ENCODE peak calls at places on chromosomes 7 and 10, in nine cellular contexts. One of them, this sample, is unnamed.

GRCh38 chr7:816751-817671 is 15.3 kb upstream of the SUN1 start:
- DNase-seq in amniotic stem cell: no peak
- DNase-seq in stimulated activated CD8-positive, alpha-beta memory T cell treated with anti-CD3 and anti-CD28 coated beads, Interleukin-7, amount 100 ng/mL, for 1 hour: no peak
- DNase-seq in OCI-LY7: peak
- DNase-seq in C1 segment of cervical spinal cord: peak
- DNase-seq in coronary artery: no peak
- DNase-seq in HEK293T: peak
- DNase-seq in lower lobe of right lung: peak
- DNase-seq in dermis blood vessel endothelial cell: peak
- DNase-seq in this sample: no peak

GRCh38 chr7:151690597-151690996 is 170.9 kb upstream of the RHEB start:
- DNase-seq in amniotic stem cell: no peak
- DNase-seq in stimulated activated CD8-positive, alpha-beta memory T cell treated with anti-CD3 and anti-CD28 coated beads, Interleukin-7, amount 100 ng/mL, for 1 hour: no peak
- DNase-seq in OCI-LY7: no peak
- DNase-seq in C1 segment of cervical spinal cord: no peak
- DNase-seq in coronary artery: no peak
- DNase-seq in HEK293T: no peak
- DNase-seq in lower lobe of right lung: no peak
- DNase-seq in dermis blood vessel endothelial cell: peak
- DNase-seq in this sample: no peak

GRCh38 chr7:146764458-146764857 is 647.9 kb downstream of the CNTNAP2 start:
- DNase-seq in amniotic stem cell: no peak
- DNase-seq in stimulated activated CD8-positive, alpha-beta memory T cell treated with anti-CD3 and anti-CD28 coated beads, Interleukin-7, amount 100 ng/mL, for 1 hour: no peak
- DNase-seq in OCI-LY7: no peak
- DNase-seq in C1 segment of cervical spinal cord: no peak
- DNase-seq in coronary artery: no peak
- DNase-seq in HEK293T: no peak
- DNase-seq in lower lobe of right lung: no peak
- DNase-seq in dermis blood vessel endothelial cell: no peak
- DNase-seq in this sample: no peak

GRCh38 chr10:96998329-96998888 is 166.3 kb downstream of the LCOR start:
- DNase-seq in amniotic stem cell: no peak
- DNase-seq in stimulated activated CD8-positive, alpha-beta memory T cell treated with anti-CD3 and anti-CD28 coated beads, Interleukin-7, amount 100 ng/mL, for 1 hour: no peak
- DNase-seq in OCI-LY7: no peak
- DNase-seq in C1 segment of cervical spinal cord: no peak
- DNase-seq in coronary artery: no peak
- DNase-seq in HEK293T: no peak
- DNase-seq in lower lobe of right lung: no peak
- DNase-seq in dermis blood vessel endothelial cell: peak
- DNase-seq in this sample: no peak

GRCh38 chr7:74138945-74139843 is 35.0 kb upstream of the EIF4H start:
- DNase-seq in amniotic stem cell: no peak
- DNase-seq in stimulated activated CD8-positive, alpha-beta memory T cell treated with anti-CD3 and anti-CD28 coated beads, Interleukin-7, amount 100 ng/mL, for 1 hour: no peak
- DNase-seq in OCI-LY7: no peak
- DNase-seq in C1 segment of cervical spinal cord: no peak
- DNase-seq in coronary artery: no peak
- DNase-seq in HEK293T: no peak
- DNase-seq in lower lobe of right lung: no peak
- DNase-seq in dermis blood vessel endothelial cell: no peak
- DNase-seq in this sample: no peak

GRCh38 chr10:97053285-97053684 is 132.5 kb downstream of the SLIT1 start:
- DNase-seq in amniotic stem cell: no peak
- DNase-seq in stimulated activated CD8-positive, alpha-beta memory T cell treated with anti-CD3 and anti-CD28 coated beads, Interleukin-7, amount 100 ng/mL, for 1 hour: no peak
- DNase-seq in OCI-LY7: no peak
- DNase-seq in C1 segment of cervical spinal cord: no peak
- DNase-seq in coronary artery: no peak
- DNase-seq in HEK293T: no peak
- DNase-seq in lower lobe of right lung: no peak
- DNase-seq in dermis blood vessel endothelial cell: no peak
- DNase-seq in this sample: no peak

GRCh38 chr10:110076559-110077318 is 69.0 kb downstream of the ADD3 start:
- DNase-seq in amniotic stem cell: peak
- DNase-seq in stimulated activated CD8-positive, alpha-beta memory T cell treated with anti-CD3 and anti-CD28 coated beads, Interleukin-7, amount 100 ng/mL, for 1 hour: no peak
- DNase-seq in OCI-LY7: peak
- DNase-seq in C1 segment of cervical spinal cord: no peak
- DNase-seq in coronary artery: no peak
- DNase-seq in HEK293T: no peak
- DNase-seq in lower lobe of right lung: no peak
- DNase-seq in dermis blood vessel endothelial cell: peak
- DNase-seq in this sample: peak

GRCh38 chr10:60594476-60595051 is 183.7 kb upstream of the CDK1 start:
- DNase-seq in amniotic stem cell: no peak
- DNase-seq in stimulated activated CD8-positive, alpha-beta memory T cell treated with anti-CD3 and anti-CD28 coated beads, Interleukin-7, amount 100 ng/mL, for 1 hour: no peak
- DNase-seq in OCI-LY7: no peak
- DNase-seq in C1 segment of cervical spinal cord: no peak
- DNase-seq in coronary artery: no peak
- DNase-seq in HEK293T: peak
- DNase-seq in lower lobe of right lung: no peak
- DNase-seq in dermis blood vessel endothelial cell: no peak
- DNase-seq in this sample: peak

GRCh38 chr10:117720931-117721826 is 178.6 kb downstream of the EMX2 start:
- DNase-seq in amniotic stem cell: no peak
- DNase-seq in stimulated activated CD8-positive, alpha-beta memory T cell treated with anti-CD3 and anti-CD28 coated beads, Interleukin-7, amount 100 ng/mL, for 1 hour: no peak
- DNase-seq in OCI-LY7: no peak
- DNase-seq in C1 segment of cervical spinal cord: no peak
- DNase-seq in coronary artery: no peak
- DNase-seq in HEK293T: no peak
- DNase-seq in lower lobe of right lung: no peak
- DNase-seq in dermis blood vessel endothelial cell: no peak
- DNase-seq in this sample: no peak

GRCh38 chr10:22252801-22253577 is 35.2 kb upstream of the EBLN1 start:
- DNase-seq in amniotic stem cell: no peak
- DNase-seq in stimulated activated CD8-positive, alpha-beta memory T cell treated with anti-CD3 and anti-CD28 coated beads, Interleukin-7, amount 100 ng/mL, for 1 hour: no peak
- DNase-seq in OCI-LY7: no peak
- DNase-seq in C1 segment of cervical spinal cord: peak
- DNase-seq in coronary artery: peak
- DNase-seq in HEK293T: no peak
- DNase-seq in lower lobe of right lung: peak
- DNase-seq in dermis blood vessel endothelial cell: peak
- DNase-seq in this sample: peak

GRCh38 chr10:34504534-34504933 is 310.6 kb downstream of the PARD3 start:
- DNase-seq in amniotic stem cell: peak
- DNase-seq in stimulated activated CD8-positive, alpha-beta memory T cell treated with anti-CD3 and anti-CD28 coated beads, Interleukin-7, amount 100 ng/mL, for 1 hour: no peak
- DNase-seq in OCI-LY7: no peak
- DNase-seq in C1 segment of cervical spinal cord: no peak
- DNase-seq in coronary artery: no peak
- DNase-seq in HEK293T: no peak
- DNase-seq in lower lobe of right lung: no peak
- DNase-seq in dermis blood vessel endothelial cell: peak
- DNase-seq in this sample: peak

GRCh38 chr10:64219271-64220025 is 698.2 kb downstream of the REEP3 start:
- DNase-seq in amniotic stem cell: no peak
- DNase-seq in stimulated activated CD8-positive, alpha-beta memory T cell treated with anti-CD3 and anti-CD28 coated beads, Interleukin-7, amount 100 ng/mL, for 1 hour: no peak
- DNase-seq in OCI-LY7: no peak
- DNase-seq in C1 segment of cervical spinal cord: no peak
- DNase-seq in coronary artery: no peak
- DNase-seq in HEK293T: no peak
- DNase-seq in lower lobe of right lung: no peak
- DNase-seq in dermis blood vessel endothelial cell: no peak
- DNase-seq in this sample: no peak

GRCh38 chr10:49397036-49397999 is 1.4 kb upstream of the DRGX start:
- DNase-seq in amniotic stem cell: no peak
- DNase-seq in stimulated activated CD8-positive, alpha-beta memory T cell treated with anti-CD3 and anti-CD28 coated beads, Interleukin-7, amount 100 ng/mL, for 1 hour: no peak
- DNase-seq in OCI-LY7: no peak
- DNase-seq in C1 segment of cervical spinal cord: no peak
- DNase-seq in coronary artery: peak
- DNase-seq in HEK293T: no peak
- DNase-seq in lower lobe of right lung: no peak
- DNase-seq in dermis blood vessel endothelial cell: no peak
- DNase-seq in this sample: no peak

GRCh38 chr10:1171586-1171985 is 115.4 kb downstream of the WDR37 start:
- DNase-seq in amniotic stem cell: no peak
- DNase-seq in stimulated activated CD8-positive, alpha-beta memory T cell treated with anti-CD3 and anti-CD28 coated beads, Interleukin-7, amount 100 ng/mL, for 1 hour: no peak
- DNase-seq in OCI-LY7: no peak
- DNase-seq in C1 segment of cervical spinal cord: no peak
- DNase-seq in coronary artery: no peak
- DNase-seq in HEK293T: no peak
- DNase-seq in lower lobe of right lung: no peak
- DNase-seq in dermis blood vessel endothelial cell: no peak
- DNase-seq in this sample: no peak

GRCh38 chr7:100759357-100760171 is 26.2 kb downstream of the ZAN start:
- DNase-seq in amniotic stem cell: no peak
- DNase-seq in stimulated activated CD8-positive, alpha-beta memory T cell treated with anti-CD3 and anti-CD28 coated beads, Interleukin-7, amount 100 ng/mL, for 1 hour: no peak
- DNase-seq in OCI-LY7: no peak
- DNase-seq in C1 segment of cervical spinal cord: no peak
- DNase-seq in coronary artery: no peak
- DNase-seq in HEK293T: no peak
- DNase-seq in lower lobe of right lung: no peak
- DNase-seq in dermis blood vessel endothelial cell: no peak
- DNase-seq in this sample: peak

GRCh38 chr7:45181991-45182855 is 24.6 kb downstream of the RAMP3 start:
- DNase-seq in amniotic stem cell: no peak
- DNase-seq in stimulated activated CD8-positive, alpha-beta memory T cell treated with anti-CD3 and anti-CD28 coated beads, Interleukin-7, amount 100 ng/mL, for 1 hour: no peak
- DNase-seq in OCI-LY7: no peak
- DNase-seq in C1 segment of cervical spinal cord: no peak
- DNase-seq in coronary artery: no peak
- DNase-seq in HEK293T: no peak
- DNase-seq in lower lobe of right lung: peak
- DNase-seq in dermis blood vessel endothelial cell: no peak
- DNase-seq in this sample: no peak

GRCh38 chr7:28958235-28958945 is at the start of gene TRIL:
- DNase-seq in amniotic stem cell: peak
- DNase-seq in stimulated activated CD8-positive, alpha-beta memory T cell treated with anti-CD3 and anti-CD28 coated beads, Interleukin-7, amount 100 ng/mL, for 1 hour: no peak
- DNase-seq in OCI-LY7: no peak
- DNase-seq in C1 segment of cervical spinal cord: peak
- DNase-seq in coronary artery: peak
- DNase-seq in HEK293T: no peak
- DNase-seq in lower lobe of right lung: peak
- DNase-seq in dermis blood vessel endothelial cell: peak
- DNase-seq in this sample: no peak